ENCODE peak calls at places on chromosomes 11 and 22, in four cellular contexts. One of them, this sample, is unnamed.

GRCh38 chr22:48345631-48346030 is 1482.0 kb downstream of the BRD1 start:
- DNase-seq in sigmoid colon: peak
- DNase-seq in transverse colon: no peak
- DNase-seq in Peyer's patch: no peak
- DNase-seq in this sample: no peak

GRCh38 chr11:61369372-61370348 is 7.5 kb downstream of the TMEM138 start:
- DNase-seq in sigmoid colon: peak
- DNase-seq in transverse colon: no peak
- DNase-seq in Peyer's patch: no peak
- DNase-seq in this sample: peak

GRCh38 chr11:107102692-107103463 is 84.6 kb upstream of the GUCY1A2 start:
- DNase-seq in sigmoid colon: peak
- DNase-seq in transverse colon: no peak
- DNase-seq in Peyer's patch: no peak
- DNase-seq in this sample: no peak

GRCh38 chr11:49208006-49208721 is at the start of gene FOLH1:
- DNase-seq in sigmoid colon: peak
- DNase-seq in transverse colon: no peak
- DNase-seq in Peyer's patch: peak
- DNase-seq in this sample: peak

GRCh38 chr11:75777461-75778110 is 9.0 kb downstream of the DGAT2 start:
- DNase-seq in sigmoid colon: no peak
- DNase-seq in transverse colon: no peak
- DNase-seq in Peyer's patch: no peak
- DNase-seq in this sample: no peak

GRCh38 chr11:100546714-100547113 is 140.4 kb upstream of the ARHGAP42 start:
- DNase-seq in sigmoid colon: no peak
- DNase-seq in transverse colon: peak
- DNase-seq in Peyer's patch: peak
- DNase-seq in this sample: peak

GRCh38 chr22:46657996-46658947 is 38.1 kb downstream of the GRAMD4 start:
- DNase-seq in sigmoid colon: no peak
- DNase-seq in transverse colon: no peak
- DNase-seq in Peyer's patch: no peak
- DNase-seq in this sample: no peak

GRCh38 chr22:27768027-27768640 is 33.4 kb downstream of the MN1 start:
- DNase-seq in sigmoid colon: no peak
- DNase-seq in transverse colon: no peak
- DNase-seq in Peyer's patch: no peak
- DNase-seq in this sample: no peak

GRCh38 chr11:35045219-35045819 is 93.7 kb upstream of the CD44 start:
- DNase-seq in sigmoid colon: no peak
- DNase-seq in transverse colon: peak
- DNase-seq in Peyer's patch: peak
- DNase-seq in this sample: no peak

GRCh38 chr11:31799036-31799793 is 11.9 kb downstream of the PAX6 start:
- DNase-seq in sigmoid colon: no peak
- DNase-seq in transverse colon: no peak
- DNase-seq in Peyer's patch: no peak
- DNase-seq in this sample: no peak

GRCh38 chr11:47239889-47240288 is 8.7 kb downstream of the ACP2 start:
- DNase-seq in sigmoid colon: no peak
- DNase-seq in transverse colon: no peak
- DNase-seq in Peyer's patch: no peak
- DNase-seq in this sample: no peak

GRCh38 chr11:75272821-75273301 is 32.3 kb downstream of the TPBGL start:
- DNase-seq in sigmoid colon: peak
- DNase-seq in transverse colon: no peak
- DNase-seq in Peyer's patch: peak
- DNase-seq in this sample: no peak

GRCh38 chr11:128713595-128713994 is 19.7 kb downstream of the FLI1 start:
- DNase-seq in sigmoid colon: no peak
- DNase-seq in transverse colon: no peak
- DNase-seq in Peyer's patch: no peak
- DNase-seq in this sample: no peak

GRCh38 chr11:65330544-65330943 is 3.1 kb upstream of the DPF2 start:
- DNase-seq in sigmoid colon: no peak
- DNase-seq in transverse colon: no peak
- DNase-seq in Peyer's patch: no peak
- DNase-seq in this sample: no peak

GRCh38 chr22:44276041-44276440 is 36.7 kb downstream of the SHISAL1 start:
- DNase-seq in sigmoid colon: no peak
- DNase-seq in transverse colon: no peak
- DNase-seq in Peyer's patch: no peak
- DNase-seq in this sample: no peak

GRCh38 chr11:3914807-3915206 is 59.3 kb downstream of the STIM1 start:
- DNase-seq in sigmoid colon: no peak
- DNase-seq in transverse colon: no peak
- DNase-seq in Peyer's patch: no peak
- DNase-seq in this sample: no peak

GRCh38 chr22:39266398-39267030 is 21.7 kb upstream of the PDGFB start:
- DNase-seq in sigmoid colon: no peak
- DNase-seq in transverse colon: no peak
- DNase-seq in Peyer's patch: no peak
- DNase-seq in this sample: no peak

GRCh38 chr22:25922141-25922540 is 180.2 kb downstream of the MYO18B start:
- DNase-seq in sigmoid colon: no peak
- DNase-seq in transverse colon: no peak
- DNase-seq in Peyer's patch: no peak
- DNase-seq in this sample: no peak

GRCh38 chr11:73243093-73243485 is 25.0 kb downstream of the P2RY2 start:
- DNase-seq in sigmoid colon: peak
- DNase-seq in transverse colon: no peak
- DNase-seq in Peyer's patch: no peak
- DNase-seq in this sample: no peak

GRCh38 chr11:27545946-27546345 is 39.4 kb upstream of the LIN7C start:
- DNase-seq in sigmoid colon: no peak
- DNase-seq in transverse colon: no peak
- DNase-seq in Peyer's patch: no peak
- DNase-seq in this sample: no peak

GRCh38 chr11:67647471-67647870 is 3.1 kb downstream of the ACY3 start:
- DNase-seq in sigmoid colon: no peak
- DNase-seq in transverse colon: no peak
- DNase-seq in Peyer's patch: peak
- DNase-seq in this sample: no peak

GRCh38 chr11:2360081-2360642 is 16.9 kb upstream of the CD81 start:
- DNase-seq in sigmoid colon: no peak
- DNase-seq in transverse colon: no peak
- DNase-seq in Peyer's patch: no peak
- DNase-seq in this sample: peak

GRCh38 chr11:77047007-77047927 is 13.1 kb downstream of the B3GNT6 start:
- DNase-seq in sigmoid colon: peak
- DNase-seq in transverse colon: peak
- DNase-seq in Peyer's patch: peak
- DNase-seq in this sample: peak

GRCh38 chr11:73317803-73318202 is 9.7 kb downstream of the ARHGEF17 start:
- DNase-seq in sigmoid colon: peak
- DNase-seq in transverse colon: no peak
- DNase-seq in Peyer's patch: no peak
- DNase-seq in this sample: peak

GRCh38 chr22:37282385-37282677 is at the start of gene CYTH4:
- DNase-seq in sigmoid colon: peak
- DNase-seq in transverse colon: peak
- DNase-seq in Peyer's patch: peak
- DNase-seq in this sample: peak

GRCh38 chr11:68128682-68129327 is 7.6 kb upstream of the CHKA start:
- DNase-seq in sigmoid colon: peak
- DNase-seq in transverse colon: peak
- DNase-seq in Peyer's patch: peak
- DNase-seq in this sample: peak

GRCh38 chr11:109853156-109853776 is 239.9 kb upstream of the ZC3H12C start:
- DNase-seq in sigmoid colon: no peak
- DNase-seq in transverse colon: no peak
- DNase-seq in Peyer's patch: no peak
- DNase-seq in this sample: no peak

GRCh38 chr11:19093976-19094375 is 23.0 kb upstream of the ZDHHC13 start:
- DNase-seq in sigmoid colon: no peak
- DNase-seq in transverse colon: no peak
- DNase-seq in Peyer's patch: no peak
- DNase-seq in this sample: no peak

GRCh38 chr22:22558071-22558971 is 744 bp downstream of the PRAME start:
- DNase-seq in sigmoid colon: no peak
- DNase-seq in transverse colon: no peak
- DNase-seq in Peyer's patch: no peak
- DNase-seq in this sample: no peak
- H3K4me3 ChIP-seq in sigmoid colon: no peak
- H3K4me3 ChIP-seq in transverse colon: no peak
- H3K4me3 ChIP-seq in Peyer's patch: no peak
- H3K4me3 ChIP-seq in this sample: no peak

GRCh38 chr22:40414838-40415505 is 44.6 kb downstream of the SGSM3 start:
- DNase-seq in sigmoid colon: no peak
- DNase-seq in transverse colon: peak
- DNase-seq in Peyer's patch: peak
- DNase-seq in this sample: no peak

GRCh38 chr22:40416636-40417035 is 46.2 kb downstream of the SGSM3 start:
- DNase-seq in sigmoid colon: no peak
- DNase-seq in transverse colon: no peak
- DNase-seq in Peyer's patch: no peak
- DNase-seq in this sample: peak

GRCh38 chr22:40415531-40416266 is 45.3 kb downstream of the SGSM3 start:
- DNase-seq in sigmoid colon: no peak
- DNase-seq in transverse colon: peak
- DNase-seq in Peyer's patch: peak
- DNase-seq in this sample: no peak

GRCh38 chr22:40417041-40417440 is 46.6 kb downstream of the SGSM3 start:
- DNase-seq in sigmoid colon: no peak
- DNase-seq in transverse colon: no peak
- DNase-seq in Peyer's patch: no peak
- DNase-seq in this sample: no peak

DNA sequence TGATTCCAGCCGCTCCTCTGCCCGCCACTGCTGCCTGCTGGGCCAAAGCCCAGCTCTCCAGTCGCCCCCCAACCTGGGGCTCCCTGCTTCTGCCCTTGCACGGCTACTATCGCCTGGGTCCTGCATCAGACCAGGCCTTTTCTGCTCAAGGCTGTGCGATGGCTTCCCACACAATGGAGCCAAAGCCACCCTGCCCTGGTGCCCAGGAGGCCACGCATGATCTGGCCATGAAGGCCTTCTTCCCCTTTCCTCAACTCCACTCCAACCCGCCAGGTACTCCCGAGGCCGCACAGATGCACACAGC is 45.8 kb downstream of the SGSM3 start:
- DNase-seq in sigmoid colon: no peak
- DNase-seq in transverse colon: no peak
- DNase-seq in Peyer's patch: no peak
- DNase-seq in this sample: no peak
- TF ChIP-seq POLR2A in sigmoid colon: no peak
- TF ChIP-seq POLR2A in transverse colon: no peak
- TF ChIP-seq POLR2A in Peyer's patch: no peak
- TF ChIP-seq POLR2A in this sample: no peak

GRCh38 chr11:96173906-96174305 is 169.1 kb downstream of the MAML2 start:
- DNase-seq in sigmoid colon: no peak
- DNase-seq in transverse colon: no peak
- DNase-seq in Peyer's patch: no peak
- DNase-seq in this sample: no peak

GRCh38 chr11:96180341-96180740 is 162.7 kb downstream of the MAML2 start:
- DNase-seq in sigmoid colon: no peak
- DNase-seq in transverse colon: no peak
- DNase-seq in Peyer's patch: no peak
- DNase-seq in this sample: peak

GRCh38 chr11:96179905-96180304 is 163.1 kb downstream of the MAML2 start:
- DNase-seq in sigmoid colon: no peak
- DNase-seq in transverse colon: no peak
- DNase-seq in Peyer's patch: no peak
- DNase-seq in this sample: no peak

GRCh38 chr11:96177132-96177531 is 165.9 kb downstream of the MAML2 start:
- DNase-seq in sigmoid colon: no peak
- DNase-seq in transverse colon: no peak
- DNase-seq in Peyer's patch: no peak
- DNase-seq in this sample: no peak

DNA sequence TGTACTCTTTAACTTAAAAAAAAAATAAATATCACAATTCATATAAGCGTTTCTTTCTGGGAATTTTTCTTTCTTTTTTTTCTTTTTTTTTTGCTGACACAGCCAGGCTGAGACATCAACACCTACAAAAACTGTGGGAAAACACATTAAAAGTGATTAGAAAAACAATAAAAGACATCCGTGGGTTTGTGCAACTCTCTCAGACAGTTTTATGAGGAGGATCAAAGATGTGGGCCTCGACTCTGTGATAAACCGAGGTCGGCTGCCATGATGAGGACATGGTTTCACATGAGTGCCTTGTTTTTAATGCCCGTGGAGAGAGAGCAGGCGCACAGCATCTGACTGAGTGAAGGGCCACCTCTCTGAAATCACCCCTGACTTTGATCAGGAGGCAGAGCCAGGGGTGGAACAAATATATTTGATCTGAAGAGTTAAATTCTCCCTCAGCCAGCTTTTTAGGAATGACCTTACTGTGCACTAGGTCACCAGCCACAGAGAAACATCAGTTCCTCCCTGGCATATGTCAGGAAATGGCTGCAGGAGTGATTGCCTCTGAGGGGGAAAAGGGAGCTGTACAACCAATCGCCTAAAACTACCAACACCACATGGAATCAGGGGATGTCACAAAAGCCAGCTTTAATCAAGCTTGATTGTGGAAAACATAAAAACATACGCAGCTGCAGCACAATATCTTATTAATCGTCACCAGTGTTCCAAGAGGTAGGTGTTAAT is 164.8 kb downstream of the MAML2 start:
- DNase-seq in sigmoid colon: no peak
- DNase-seq in transverse colon: no peak
- DNase-seq in Peyer's patch: no peak
- DNase-seq in this sample: no peak
- H3K27ac ChIP-seq in sigmoid colon: no peak
- H3K27ac ChIP-seq in transverse colon: no peak
- H3K27ac ChIP-seq in Peyer's patch: no peak
- H3K27ac ChIP-seq in this sample: no peak

DNA sequence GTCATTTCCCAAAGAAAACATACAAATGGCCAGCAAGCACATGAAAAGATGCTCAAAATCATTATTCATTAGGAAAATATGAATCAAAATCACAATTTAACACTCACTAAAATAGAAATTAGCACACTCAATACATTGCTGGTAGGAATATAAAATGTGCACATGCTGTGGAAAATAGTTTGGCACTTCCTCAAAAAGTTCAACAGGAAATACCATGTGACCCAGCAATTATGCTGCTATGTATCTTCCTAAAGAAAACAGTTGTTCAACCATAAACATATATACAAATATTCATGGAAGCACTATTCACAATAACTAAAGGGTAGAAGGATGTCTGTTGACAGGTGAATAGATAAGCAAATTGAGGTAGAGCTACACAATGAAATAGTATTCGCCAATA is 187.3 kb upstream of the SOX6 start:
- DNase-seq in sigmoid colon: no peak
- DNase-seq in transverse colon: no peak
- DNase-seq in Peyer's patch: no peak
- DNase-seq in this sample: no peak
- H3K4me3 ChIP-seq in sigmoid colon: no peak
- H3K4me3 ChIP-seq in transverse colon: no peak
- H3K4me3 ChIP-seq in Peyer's patch: no peak
- H3K4me3 ChIP-seq in this sample: no peak